ENCODE peak calls at places on chromosome 15, in ten cellular contexts. U is uterus, O is AG08395, R is mucosa of gallbladder, C is GM12865, Q is esophagus muscularis mucosa, Z is A172, H is stomach, D is mammary epithelial cell, E is heart left ventricle. A is an unnamed sample.

GRCh38 chr15:45095661-45096060 is 18.3 kb downstream of the DUOX2 start:
- DNase-seq in U (no peak), O (no peak), R (no peak), C (no peak), Q (no peak), Z (no peak), H (no peak), D (no peak), E (no peak), A (no peak)

GRCh38 chr15:44243146-44243545 is 45.4 kb upstream of the GOLM2 start:
- DNase-seq in U (no peak), O (no peak), R (no peak), C (no peak), Q (no peak), Z (no peak), H (no peak), D (no peak), E (no peak), A (no peak)

GRCh38 chr15:25179673-25180511 is 225.1 kb downstream of the SNRPN start:
- DNase-seq in U (peak), O (no peak), R (no peak), C (no peak), Q (peak), Z (no peak), H (peak), D (no peak), E (peak), A (no peak)

GRCh38 chr15:39787479-39787878 is 4.8 kb upstream of the FSIP1 start:
- DNase-seq in U (no peak), O (no peak), R (no peak), C (no peak), Q (no peak), Z (no peak), H (no peak), D (no peak), E (no peak), A (no peak)

GRCh38 chr15:99059010-99059981 is 45.6 kb upstream of the SYNM start:
- DNase-seq in U (peak), O (peak), R (peak), C (peak), Q (peak), Z (peak), H (peak), D (peak), E (peak), A (peak)

GRCh38 chr15:59687831-59688230 is 1.3 kb downstream of the BNIP2 start:
- DNase-seq in U (no peak), O (peak), R (no peak), C (peak), Q (no peak), Z (peak), H (no peak), D (no peak), E (no peak), A (no peak)

GRCh38 chr15:94080416-94080815 is 150.9 kb upstream of the MCTP2 start:
- DNase-seq in U (no peak), O (peak), R (no peak), C (peak), Q (peak), Z (peak), H (no peak), D (peak), E (no peak), A (peak)

GRCh38 chr15:89647191-89647851 is 7.9 kb downstream of the KIF7 start:
- DNase-seq in U (peak), O (peak), R (peak), C (peak), Q (no peak), Z (peak), H (peak), D (peak), E (peak), A (peak)

GRCh38 chr15:43274136-43274535 is 7.4 kb upstream of the TGM5 start:
- DNase-seq in U (no peak), O (peak), R (peak), C (no peak), Q (no peak), Z (peak), H (no peak), D (peak), E (peak), A (no peak)

GRCh38 chr15:25408929-25409328 is 29.9 kb downstream of the UBE3A start:
- DNase-seq in U (no peak), O (no peak), R (no peak), C (no peak), Q (no peak), Z (no peak), H (no peak), D (no peak), E (no peak), A (no peak)

GRCh38 chr15:74399511-74400312 is 32.3 kb upstream of the CYP11A1 start:
- DNase-seq in U (no peak), O (peak), R (no peak), C (peak), Q (no peak), Z (peak), H (no peak), D (peak), E (no peak), A (no peak)

GRCh38 chr15:80072285-80072684 is 12.8 kb downstream of the ZFAND6 start:
- DNase-seq in U (no peak), O (peak), R (peak), C (peak), Q (no peak), Z (peak), H (no peak), D (peak), E (no peak), A (peak)

GRCh38 chr15:86336051-86336788 is 256.5 kb downstream of the AGBL1 start:
- DNase-seq in U (no peak), O (peak), R (no peak), C (no peak), Q (no peak), Z (no peak), H (no peak), D (peak), E (no peak), A (peak)

GRCh38 chr15:95497681-95498080 is 832.8 kb upstream of the NR2F2 start:
- DNase-seq in U (no peak), O (no peak), R (no peak), C (no peak), Q (no peak), Z (no peak), H (no peak), D (no peak), E (no peak), A (no peak)

GRCh38 chr15:88447206-88447605 is 20.0 kb downstream of the MRPL46 start:
- DNase-seq in U (no peak), O (no peak), R (no peak), C (no peak), Q (peak), Z (no peak), H (no peak), D (no peak), E (no peak), A (no peak)

GRCh38 chr15:101625980-101626379 is 26.2 kb downstream of the TM2D3 start:
- DNase-seq in U (no peak), O (peak), R (no peak), C (no peak), Q (no peak), Z (no peak), H (no peak), D (no peak), E (no peak), A (peak)

GRCh38 chr15:35439291-35439690 is 106.7 kb downstream of the DPH6 start:
- DNase-seq in U (no peak), O (no peak), R (no peak), C (no peak), Q (no peak), Z (peak), H (no peak), D (no peak), E (no peak), A (no peak)

GRCh38 chr15:60589253-60589652 is 110.3 kb upstream of the ICE2 start:
- DNase-seq in U (no peak), O (no peak), R (no peak), C (peak), Q (no peak), Z (no peak), H (no peak), D (no peak), E (no peak), A (no peak)

GRCh38 chr15:37078566-37078965 is 21.8 kb downstream of the MEIS2 start:
- DNase-seq in U (no peak), O (no peak), R (no peak), C (no peak), Q (no peak), Z (no peak), H (no peak), D (no peak), E (no peak), A (no peak)

GRCh38 chr15:66186049-66186825 is 67.3 kb downstream of the MEGF11 start:
- DNase-seq in U (no peak), O (no peak), R (no peak), C (no peak), Q (no peak), Z (no peak), H (peak), D (no peak), E (no peak), A (no peak)

A was measured in foreskin keratinocyte.